ENCODE peak calls at places on chromosomes 7 and 10, in ten cellular contexts. One of them, this sample, is unnamed.

GRCh38 chr10:112761256-112761655 is 188.8 kb upstream of the TCF7L2 start:
- DNase-seq in AG04450: no peak
- DNase-seq in PC-3: no peak
- DNase-seq in neural progenitor cell: peak; percentile 28
- DNase-seq in IMR-90: no peak
- DNase-seq in PC-9: no peak
- DNase-seq in trophoblast cell: no peak
- DNase-seq in CD8-positive, alpha-beta T cell: no peak
- DNase-seq in ovary: no peak
- DNase-seq in endodermal cell: no peak
- DNase-seq in this sample: no peak

GRCh38 chr7:71752171-71752935 is 620.4 kb downstream of the GALNT17 start:
- DNase-seq in endodermal cell: peak; percentile 97
- DNase-seq in CD8-positive, alpha-beta T cell: no peak
- DNase-seq in neural progenitor cell: peak; percentile 88
- DNase-seq in PC-9: peak; percentile 64
- DNase-seq in ovary: peak; percentile 28
- DNase-seq in AG04450: no peak
- DNase-seq in PC-3: peak; percentile 37
- DNase-seq in trophoblast cell: no peak
- DNase-seq in IMR-90: no peak
- DNase-seq in this sample: no peak

GRCh38 chr7:76091506-76091905 is 43.6 kb downstream of the MDH2 start:
- DNase-seq in PC-3: peak; percentile 51
- DNase-seq in trophoblast cell: peak; percentile 40
- DNase-seq in CD8-positive, alpha-beta T cell: no peak
- DNase-seq in endodermal cell: no peak
- DNase-seq in ovary: no peak
- DNase-seq in neural progenitor cell: no peak
- DNase-seq in IMR-90: no peak
- DNase-seq in PC-9: peak; percentile 47
- DNase-seq in AG04450: no peak
- DNase-seq in this sample: no peak

GRCh38 chr7:2864999-2865670 is 21.0 kb upstream of the GNA12 start:
- DNase-seq in IMR-90: peak; percentile 74
- DNase-seq in endodermal cell: peak; percentile 90
- DNase-seq in CD8-positive, alpha-beta T cell: peak; percentile 78
- DNase-seq in PC-9: peak; percentile 70
- DNase-seq in neural progenitor cell: peak; percentile 79
- DNase-seq in ovary: peak; percentile 83
- DNase-seq in trophoblast cell: no peak
- DNase-seq in AG04450: peak; percentile 42
- DNase-seq in PC-3: peak; percentile 65
- DNase-seq in this sample: peak; percentile 52

GRCh38 chr10:34713875-34714274 is 101.2 kb downstream of the PARD3 start:
- DNase-seq in PC-3: peak; percentile 99
- DNase-seq in endodermal cell: no peak
- DNase-seq in CD8-positive, alpha-beta T cell: no peak
- DNase-seq in ovary: no peak
- DNase-seq in IMR-90: peak; percentile 67
- DNase-seq in PC-9: no peak
- DNase-seq in AG04450: no peak
- DNase-seq in trophoblast cell: no peak
- DNase-seq in neural progenitor cell: no peak
- DNase-seq in this sample: no peak

GRCh38 chr7:156903232-156903909 is 10.4 kb upstream of the LMBR1 start:
- DNase-seq in ovary: no peak
- DNase-seq in endodermal cell: no peak
- DNase-seq in neural progenitor cell: no peak
- DNase-seq in AG04450: no peak
- DNase-seq in PC-3: peak; percentile 90
- DNase-seq in IMR-90: peak; percentile 19
- DNase-seq in PC-9: peak; percentile 58
- DNase-seq in CD8-positive, alpha-beta T cell: peak; percentile 64
- DNase-seq in trophoblast cell: no peak
- DNase-seq in this sample: no peak

GRCh38 chr10:13984647-13985155 is 346.0 kb downstream of the FRMD4A start:
- DNase-seq in ovary: no peak
- DNase-seq in CD8-positive, alpha-beta T cell: no peak
- DNase-seq in AG04450: peak; percentile 58
- DNase-seq in IMR-90: peak; percentile 97
- DNase-seq in PC-3: peak; percentile 90
- DNase-seq in PC-9: peak; percentile 17
- DNase-seq in endodermal cell: no peak
- DNase-seq in neural progenitor cell: no peak
- DNase-seq in trophoblast cell: no peak
- DNase-seq in this sample: no peak

GRCh38 chr7:4683043-4683883 is 1.2 kb downstream of the FOXK1 start:
- DNase-seq in endodermal cell: no peak
- DNase-seq in neural progenitor cell: no peak
- DNase-seq in PC-9: peak; percentile 30
- DNase-seq in CD8-positive, alpha-beta T cell: peak; percentile 20
- DNase-seq in IMR-90: no peak
- DNase-seq in trophoblast cell: no peak
- DNase-seq in AG04450: no peak
- DNase-seq in ovary: peak; percentile 66
- DNase-seq in PC-3: no peak
- DNase-seq in this sample: peak; percentile 9

GRCh38 chr10:29652192-29652591 is 17.4 kb upstream of the SVIL start:
- DNase-seq in neural progenitor cell: no peak
- DNase-seq in trophoblast cell: no peak
- DNase-seq in endodermal cell: no peak
- DNase-seq in IMR-90: no peak
- DNase-seq in AG04450: no peak
- DNase-seq in PC-9: no peak
- DNase-seq in PC-3: no peak
- DNase-seq in CD8-positive, alpha-beta T cell: no peak
- DNase-seq in ovary: no peak
- DNase-seq in this sample: no peak

GRCh38 chr10:101567165-101568006 is 20.7 kb downstream of the POLL start:
- DNase-seq in ovary: no peak
- DNase-seq in AG04450: no peak
- DNase-seq in IMR-90: no peak
- DNase-seq in trophoblast cell: no peak
- DNase-seq in neural progenitor cell: no peak
- DNase-seq in PC-9: no peak
- DNase-seq in CD8-positive, alpha-beta T cell: no peak
- DNase-seq in PC-3: no peak
- DNase-seq in endodermal cell: no peak
- DNase-seq in this sample: no peak

GRCh38 chr10:18984531-18984930 is 64.1 kb upstream of the MALRD1 start:
- DNase-seq in IMR-90: peak; percentile 27
- DNase-seq in neural progenitor cell: no peak
- DNase-seq in trophoblast cell: no peak
- DNase-seq in AG04450: no peak
- DNase-seq in endodermal cell: no peak
- DNase-seq in PC-3: no peak
- DNase-seq in PC-9: no peak
- DNase-seq in CD8-positive, alpha-beta T cell: no peak
- DNase-seq in ovary: no peak
- DNase-seq in this sample: no peak

GRCh38 chr10:67098460-67098859 is 172.6 kb downstream of the LRRTM3 start:
- DNase-seq in PC-9: no peak
- DNase-seq in AG04450: no peak
- DNase-seq in IMR-90: no peak
- DNase-seq in endodermal cell: no peak
- DNase-seq in PC-3: no peak
- DNase-seq in ovary: no peak
- DNase-seq in trophoblast cell: no peak
- DNase-seq in CD8-positive, alpha-beta T cell: no peak
- DNase-seq in neural progenitor cell: peak; percentile 63
- DNase-seq in this sample: no peak

GRCh38 chr10:10475812-10476211 is 541.9 kb upstream of the CELF2 start:
- DNase-seq in neural progenitor cell: peak; percentile 61
- DNase-seq in trophoblast cell: no peak
- DNase-seq in AG04450: no peak
- DNase-seq in ovary: no peak
- DNase-seq in PC-9: no peak
- DNase-seq in PC-3: no peak
- DNase-seq in CD8-positive, alpha-beta T cell: no peak
- DNase-seq in IMR-90: no peak
- DNase-seq in endodermal cell: no peak
- DNase-seq in this sample: no peak

GRCh38 chr10:114483575-114483974 is 79.3 kb upstream of the AFAP1L2 start:
- DNase-seq in neural progenitor cell: no peak
- DNase-seq in endodermal cell: no peak
- DNase-seq in trophoblast cell: no peak
- DNase-seq in PC-9: no peak
- DNase-seq in PC-3: no peak
- DNase-seq in IMR-90: no peak
- DNase-seq in CD8-positive, alpha-beta T cell: no peak
- DNase-seq in ovary: no peak
- DNase-seq in AG04450: no peak
- DNase-seq in this sample: no peak

GRCh38 chr7:151895695-151896485 is 19.0 kb upstream of the PRKAG2 start:
- DNase-seq in trophoblast cell: no peak
- DNase-seq in IMR-90: no peak
- DNase-seq in ovary: no peak
- DNase-seq in AG04450: no peak
- DNase-seq in neural progenitor cell: peak; percentile 28
- DNase-seq in PC-9: no peak
- DNase-seq in endodermal cell: peak; percentile 46
- DNase-seq in CD8-positive, alpha-beta T cell: no peak
- DNase-seq in PC-3: no peak
- DNase-seq in this sample: no peak

GRCh38 chr7:132906193-132906829 is 175.6 kb downstream of the CHCHD3 start:
- DNase-seq in neural progenitor cell: no peak
- DNase-seq in IMR-90: no peak
- DNase-seq in ovary: no peak
- DNase-seq in endodermal cell: no peak
- DNase-seq in PC-3: no peak
- DNase-seq in trophoblast cell: no peak
- DNase-seq in AG04450: no peak
- DNase-seq in CD8-positive, alpha-beta T cell: no peak
- DNase-seq in PC-9: no peak
- DNase-seq in this sample: no peak

GRCh38 chr10:84447701-84448400 is 119.5 kb downstream of the CCSER2 start:
- DNase-seq in PC-9: no peak
- DNase-seq in trophoblast cell: no peak
- DNase-seq in CD8-positive, alpha-beta T cell: no peak
- DNase-seq in IMR-90: no peak
- DNase-seq in ovary: no peak
- DNase-seq in PC-3: no peak
- DNase-seq in neural progenitor cell: peak; percentile 11
- DNase-seq in AG04450: no peak
- DNase-seq in endodermal cell: no peak
- DNase-seq in this sample: no peak

GRCh38 chr7:109136893-109137292 is 567.2 kb downstream of the DNAJB9 start:
- DNase-seq in CD8-positive, alpha-beta T cell: no peak
- DNase-seq in neural progenitor cell: no peak
- DNase-seq in ovary: no peak
- DNase-seq in endodermal cell: no peak
- DNase-seq in trophoblast cell: no peak
- DNase-seq in AG04450: no peak
- DNase-seq in PC-3: no peak
- DNase-seq in IMR-90: no peak
- DNase-seq in PC-9: no peak
- DNase-seq in this sample: no peak
- H3K9me3 ChIP-seq in CD8-positive, alpha-beta T cell: no peaks in the 10 kb centered on the region
- H3K9me3 ChIP-seq in neural progenitor cell: no peaks in the 10 kb centered on the region
- H3K9me3 ChIP-seq in ovary: no peaks in the 10 kb centered on the region
- H3K9me3 ChIP-seq in endodermal cell: peaks cover 12% of the 10 kb centered on the region
- H3K9me3 ChIP-seq in trophoblast cell: peaks cover 4% of the 10 kb centered on the region
- H3K9me3 ChIP-seq in AG04450: peaks cover 8% of the 10 kb centered on the region
- H3K9me3 ChIP-seq in PC-3: no peaks in the 10 kb centered on the region
- H3K9me3 ChIP-seq in IMR-90: peaks cover 8% of the 10 kb centered on the region
- H3K9me3 ChIP-seq in PC-9: no peaks in the 10 kb centered on the region
- H3K9me3 ChIP-seq in this sample: no peaks in the 10 kb centered on the region

DNA sequence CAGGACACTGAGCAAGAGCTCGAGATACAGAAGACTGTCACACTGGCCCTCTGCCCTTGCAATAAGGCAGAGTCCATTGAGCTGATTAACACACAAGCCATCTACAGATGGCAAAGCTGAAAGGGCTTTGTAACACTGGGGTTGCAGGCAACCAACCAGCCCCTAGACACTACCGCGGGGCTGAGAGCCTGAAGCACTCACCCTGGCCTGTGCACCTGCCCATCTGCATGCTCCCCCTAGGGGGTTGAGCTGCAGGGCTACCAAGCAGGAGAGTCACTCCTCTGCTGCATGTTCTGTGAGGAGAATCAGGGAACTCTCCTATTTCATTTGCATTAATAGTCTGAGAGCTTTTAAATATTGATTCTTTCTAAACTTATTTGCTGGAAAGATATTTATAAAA is 128.1 kb upstream of the VIPR2 start:
- DNase-seq in PC-9: no peak
- DNase-seq in CD8-positive, alpha-beta T cell: no peak
- DNase-seq in neural progenitor cell: no peak
- DNase-seq in trophoblast cell: no peak
- DNase-seq in IMR-90: no peak
- DNase-seq in AG04450: no peak
- DNase-seq in ovary: no peak
- DNase-seq in endodermal cell: no peak
- DNase-seq in PC-3: no peak
- DNase-seq in this sample: no peak
- H3K9me3 ChIP-seq in PC-9: peaks cover 3% of the 10 kb centered on the region
- H3K9me3 ChIP-seq in CD8-positive, alpha-beta T cell: peaks cover 6% of the 10 kb centered on the region
- H3K9me3 ChIP-seq in neural progenitor cell: peaks cover 11% of the 10 kb centered on the region
- H3K9me3 ChIP-seq in trophoblast cell: peaks cover 20% of the 10 kb centered on the region
- H3K9me3 ChIP-seq in IMR-90: peaks cover 23% of the 10 kb centered on the region
- H3K9me3 ChIP-seq in AG04450: peaks cover 24% of the 10 kb centered on the region
- H3K9me3 ChIP-seq in ovary: no peaks in the 10 kb centered on the region
- H3K9me3 ChIP-seq in endodermal cell: peaks cover 86% of the 10 kb centered on the region
- H3K9me3 ChIP-seq in PC-3: peaks cover 11% of the 10 kb centered on the region
- H3K9me3 ChIP-seq in this sample: peaks cover 6% of the 10 kb centered on the region

GRCh38 chr7:149205690-149206381 is 10.5 kb downstream of the ZNF282 start:
- DNase-seq in IMR-90: no peak
- DNase-seq in ovary: no peak
- DNase-seq in AG04450: no peak
- DNase-seq in neural progenitor cell: no peak
- DNase-seq in PC-3: peak; percentile 66
- DNase-seq in PC-9: peak; percentile 48
- DNase-seq in trophoblast cell: no peak
- DNase-seq in CD8-positive, alpha-beta T cell: no peak
- DNase-seq in endodermal cell: no peak
- DNase-seq in this sample: no peak
- H3K9me3 ChIP-seq in IMR-90: no peaks in the 10 kb centered on the region
- H3K9me3 ChIP-seq in ovary: no peaks in the 10 kb centered on the region
- H3K9me3 ChIP-seq in AG04450: no peaks in the 10 kb centered on the region
- H3K9me3 ChIP-seq in neural progenitor cell: no peaks in the 10 kb centered on the region
- H3K9me3 ChIP-seq in PC-3: no peaks in the 10 kb centered on the region
- H3K9me3 ChIP-seq in PC-9: no peaks in the 10 kb centered on the region
- H3K9me3 ChIP-seq in trophoblast cell: no peaks in the 10 kb centered on the region
- H3K9me3 ChIP-seq in CD8-positive, alpha-beta T cell: no peaks in the 10 kb centered on the region
- H3K9me3 ChIP-seq in endodermal cell: no peaks in the 10 kb centered on the region
- H3K9me3 ChIP-seq in this sample: no peaks in the 10 kb centered on the region

DNA sequence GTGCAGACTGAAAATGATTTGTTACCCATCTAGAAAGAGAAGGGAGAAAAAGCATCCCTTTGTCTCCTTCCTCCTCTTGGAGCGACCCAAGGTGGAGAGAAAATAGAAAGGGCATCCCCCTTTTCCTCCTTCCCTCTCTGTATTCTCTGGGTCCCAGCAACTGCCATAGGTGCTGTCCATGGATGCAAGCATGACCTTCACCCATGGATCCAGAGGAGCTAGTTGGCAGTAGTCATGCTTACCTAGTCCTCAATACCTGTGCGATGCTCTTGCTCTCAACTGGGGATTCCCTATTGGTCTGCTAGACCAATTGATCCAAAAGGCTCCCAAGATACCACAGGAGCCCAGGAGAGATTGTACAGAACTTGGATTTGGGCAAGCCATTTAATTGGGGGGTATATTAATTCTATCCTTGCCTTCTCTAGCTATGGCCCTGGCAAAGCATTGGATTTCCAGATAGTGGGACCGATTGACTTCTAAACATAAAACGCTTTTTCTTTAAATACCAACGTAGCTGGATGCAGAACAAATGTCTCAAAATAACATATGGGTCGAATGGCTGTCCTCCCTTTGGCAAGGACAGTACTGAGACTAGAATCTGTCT is 547.8 kb upstream of the IGFBP3 start:
- DNase-seq in IMR-90: peak; percentile 35
- DNase-seq in PC-3: no peak
- DNase-seq in CD8-positive, alpha-beta T cell: no peak
- DNase-seq in PC-9: peak; percentile 17
- DNase-seq in ovary: no peak
- DNase-seq in trophoblast cell: no peak
- DNase-seq in AG04450: no peak
- DNase-seq in endodermal cell: peak; percentile 53
- DNase-seq in neural progenitor cell: peak; percentile 34
- DNase-seq in this sample: no peak
- H3K9me3 ChIP-seq in IMR-90: peaks cover 54% of the 10 kb centered on the region
- H3K9me3 ChIP-seq in PC-3: peaks cover 42% of the 10 kb centered on the region
- H3K9me3 ChIP-seq in CD8-positive, alpha-beta T cell: peaks cover 12% of the 10 kb centered on the region
- H3K9me3 ChIP-seq in PC-9: peaks cover 59% of the 10 kb centered on the region
- H3K9me3 ChIP-seq in ovary: peaks cover 9% of the 10 kb centered on the region
- H3K9me3 ChIP-seq in trophoblast cell: peaks cover 10% of the 10 kb centered on the region
- H3K9me3 ChIP-seq in AG04450: peaks cover 45% of the 10 kb centered on the region
- H3K9me3 ChIP-seq in endodermal cell: peaks cover 61% of the 10 kb centered on the region
- H3K9me3 ChIP-seq in neural progenitor cell: peaks cover 17% of the 10 kb centered on the region
- H3K9me3 ChIP-seq in this sample: peaks cover 9% of the 10 kb centered on the region

This sample was measured in T-helper 17 cell.